ENCODE peak calls at places on chromosome 2, in five cellular contexts. P is cardiac fibroblast; R is NCI-H1092 treated with DMSO at 0.1 percent for 48 hours; L is CD8-positive, alpha-beta memory T cell; W is GM13976. Z is an unnamed sample.

GRCh38 chr2:98463081-98463481 is 18.4 kb downstream of the INPP4A start:
- DNase-seq in L (no peak), W (no peak), R (no peak), P (no peak), Z (no peak)

GRCh38 chr2:149877913-149878312 is 290.3 kb upstream of the MMADHC start:
- DNase-seq in R (no peak), W (no peak), P (peak; percentile 77), L (no peak), Z (no peak)

GRCh38 chr2:240631561-240632290 is 6.4 kb downstream of the GPR35 start:
- DNase-seq in R (no peak), W (no peak), L (no peak), P (no peak), Z (no peak)

GRCh38 chr2:134936691-134937090 is 18.1 kb downstream of the CCNT2 start:
- DNase-seq in W (no peak), L (no peak), R (no peak), P (no peak), Z (no peak)

GRCh38 chr2:37417321-37417720 is 72.9 kb downstream of the QPCT start:
- DNase-seq in R (no peak), W (no peak), P (peak; percentile 80), L (no peak), Z (no peak)

GRCh38 chr2:46422717-46423394 is 56.5 kb upstream of the TMEM247 start:
- DNase-seq in R (no peak), W (no peak), L (no peak), P (no peak), Z (no peak)

GRCh38 chr2:181741756-181742155 is 61.4 kb upstream of the NEUROD1 start:
- DNase-seq in R (no peak), P (peak; percentile 69), W (no peak), L (no peak), Z (no peak)

GRCh38 chr2:161030260-161031063 is 129.8 kb upstream of the TANK start:
- DNase-seq in W (no peak), P (peak; percentile 99), R (no peak), L (no peak), Z (no peak)

GRCh38 chr2:224401641-224402342 is at the start of gene FAM124B:
- DNase-seq in R (peak; percentile 7), W (no peak), L (peak; percentile 7), P (peak; percentile 90), Z (no peak)

Z was measured in GM13977.